ENCODE peak calls at places on chromosomes 16 and 17, in nine cellular contexts. Z is astrocyte of the cerebellum, R is GM23338, T is mucosa of descending colon, Y is kidney epithelial cell, O is astrocyte of the spinal cord, N is AG09309, E is upper lobe of left lung, S is uterus. B is an unnamed sample.

GRCh38 chr17:8839410-8839935 is 28.0 kb downstream of the PIK3R6 start:
- DNase-seq in Z (no peak), R (no peak), T (no peak), Y (no peak), O (no peak), N (no peak), E (no peak), S (no peak), B (no peak)

GRCh38 chr17:7932949-7933348 is 943 bp downstream of the CNTROB start:
- DNase-seq in Z (no peak), R (peak), T (peak), Y (no peak), O (peak), N (no peak), E (peak), S (peak), B (peak)

GRCh38 chr17:57284984-57285646 is 28.8 kb downstream of the MSI2 start:
- DNase-seq in Z (peak), R (peak), T (peak), Y (no peak), O (no peak), N (no peak), E (no peak), S (no peak), B (no peak)

GRCh38 chr17:28807925-28808641 is 34.5 kb downstream of the FAM222B start:
- DNase-seq in Z (peak), R (no peak), T (no peak), Y (no peak), O (peak), N (peak), E (no peak), S (peak), B (peak)

GRCh38 chr17:61393550-61393903 is 6.1 kb upstream of the TBX2 start:
- DNase-seq in Z (no peak), R (no peak), T (no peak), Y (no peak), O (no peak), N (no peak), E (no peak), S (no peak), B (no peak)

GRCh38 chr17:66331038-66331816 is 28.8 kb downstream of the PRKCA start:
- DNase-seq in Z (no peak), R (no peak), T (no peak), Y (no peak), O (no peak), N (no peak), E (no peak), S (no peak), B (peak)

GRCh38 chr17:74433421-74434121 is 1.7 kb downstream of the GPRC5C start:
- DNase-seq in Z (no peak), R (peak), T (no peak), Y (no peak), O (no peak), N (no peak), E (peak), S (no peak), B (no peak)

GRCh38 chr17:78238823-78239488 is 7.5 kb downstream of the TMEM235 start:
- DNase-seq in Z (no peak), R (no peak), T (no peak), Y (no peak), O (no peak), N (no peak), E (no peak), S (no peak), B (no peak)

GRCh38 chr16:49023095-49023494 is 258.5 kb downstream of the CBLN1 start:
- DNase-seq in Z (peak), R (no peak), T (peak), Y (peak), O (peak), N (no peak), E (no peak), S (no peak), B (no peak)

GRCh38 chr17:77349976-77350830 is 209.4 kb downstream of the SEC14L1 start:
- DNase-seq in Z (no peak), R (no peak), T (peak), Y (no peak), O (peak), N (no peak), E (no peak), S (no peak), B (peak)

GRCh38 chr17:28551421-28552186 is 820 bp downstream of the UNC119 start:
- DNase-seq in Z (no peak), R (no peak), T (no peak), Y (no peak), O (no peak), N (no peak), E (no peak), S (no peak), B (peak)

GRCh38 chr16:71214771-71215381 is 15.6 kb downstream of the HYDIN start:
- DNase-seq in Z (no peak), R (peak), T (no peak), Y (no peak), O (no peak), N (no peak), E (no peak), S (no peak), B (peak)

GRCh38 chr17:58156839-58157803 is 8.9 kb downstream of the OR4D1 start:
- DNase-seq in Z (no peak), R (peak), T (peak), Y (no peak), O (no peak), N (no peak), E (peak), S (no peak), B (peak)

GRCh38 chr17:69857412-69857835 is 217.6 kb upstream of the KCNJ16 start:
- DNase-seq in Z (no peak), R (no peak), T (no peak), Y (peak), O (peak), N (peak), E (no peak), S (no peak), B (peak)

GRCh38 chr16:83992624-83993023 is 24.6 kb downstream of the NECAB2 start:
- DNase-seq in Z (peak), R (no peak), T (no peak), Y (peak), O (peak), N (peak), E (no peak), S (peak), B (peak)

GRCh38 chr16:87077750-87078127 is 239.5 kb downstream of the C16orf95 start:
- DNase-seq in Z (no peak), R (no peak), T (no peak), Y (no peak), O (no peak), N (no peak), E (no peak), S (no peak), B (no peak)

GRCh38 chr16:87075319-87075860 is 241.8 kb downstream of the C16orf95 start:
- DNase-seq in Z (no peak), R (no peak), T (no peak), Y (no peak), O (no peak), N (no peak), E (no peak), S (no peak), B (no peak)

GRCh38 chr16:87076331-87076949 is 240.8 kb downstream of the C16orf95 start:
- DNase-seq in Z (no peak), R (no peak), T (no peak), Y (no peak), O (no peak), N (no peak), E (no peak), S (no peak), B (no peak)

GRCh38 chr16:87074635-87075318 is 242.4 kb downstream of the C16orf95 start:
- DNase-seq in Z (no peak), R (no peak), T (no peak), Y (no peak), O (peak), N (no peak), E (no peak), S (no peak), B (no peak)

GRCh38 chr16:87076950-87077749 is 240.0 kb downstream of the C16orf95 start:
- DNase-seq in Z (no peak), R (peak), T (peak), Y (no peak), O (peak), N (no peak), E (no peak), S (no peak), B (peak)
- TF ChIP-seq CTCF in Z (peak), R (peak), T (peak), Y (peak), O (peak), N (peak), E (peak), S (no peak), B (peak)

GRCh38 chr16:88535181-88535856 is 34.9 kb upstream of the ZC3H18 start:
- DNase-seq in Z (no peak), R (no peak), T (no peak), Y (no peak), O (no peak), N (no peak), E (peak), S (no peak), B (no peak)
- H3K4me3 ChIP-seq in Z (peak), R (peak), T (no peak), Y (peak), O (peak), N (peak), E (peak), S (no peak), B (no peak)

GRCh38 chr16:1474796-1475551 is at the start of gene CLCN7:
- DNase-seq in Z (peak), R (peak), T (peak), Y (peak), O (peak), N (peak), E (peak), S (peak), B (peak)
- TF ChIP-seq CTCF in Z (no peak), R (no peak), T (no peak), Y (no peak), O (no peak), N (no peak), E (no peak), S (no peak), B (no peak)

GRCh38 chr17:47872019-47872650 is 21.2 kb upstream of the SP6 start:
- DNase-seq in Z (no peak), R (peak), T (no peak), Y (no peak), O (no peak), N (no peak), E (peak), S (no peak), B (no peak)
- H3K4me3 ChIP-seq in Z (no peak), R (peak), T (no peak), Y (no peak), O (no peak), N (peak), E (no peak), S (no peak), B (no peak)

DNA sequence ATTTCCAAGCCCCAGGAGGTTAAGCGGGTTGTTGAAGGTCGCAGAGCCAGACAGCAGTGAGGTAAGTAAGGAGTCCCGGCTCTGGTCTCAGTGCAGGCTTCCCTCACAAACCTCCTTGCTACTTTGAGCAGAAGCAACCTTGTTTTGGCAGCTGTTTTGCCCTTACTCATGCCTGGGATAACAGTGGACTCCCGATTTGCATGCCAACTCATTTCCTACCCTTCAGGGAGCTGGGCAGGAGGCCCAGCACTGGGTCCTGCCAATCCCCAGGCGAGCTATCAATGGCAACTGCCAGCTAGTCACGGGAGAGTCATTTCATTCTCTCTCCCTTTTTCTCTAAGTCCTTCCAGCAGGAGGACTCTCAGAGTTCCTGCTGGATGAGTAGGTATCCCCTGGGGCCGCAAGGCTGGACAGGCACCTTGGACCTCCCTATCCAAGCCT is 72.0 kb upstream of the KSR1 start:
- DNase-seq in Z (peak), R (no peak), T (no peak), Y (peak), O (peak), N (peak), E (no peak), S (peak), B (peak)
- TF ChIP-seq CTCF in Z (no peak), R (no peak), T (no peak), Y (no peak), O (no peak), N (peak), E (no peak), S (no peak), B (no peak)

B was measured in fibroblast of villous mesenchyme.